ENCODE peak calls at places on chromosomes 5 and 9, in eight cellular contexts. A is stomach, Z is H9, Y is activated T-cell treated with anti-CD3 and anti-CD28 coated beads for 1 hour, T is NT2/D1, V is HEK293T, D is cardiac fibroblast, P is KG1. I is an unnamed sample.

GRCh38 chr5:167671176-167671575 is 620.3 kb upstream of the WWC1 start:
- DNase-seq in A (no peak), Z (no peak), Y (no peak), T (no peak), V (no peak), D (peak; percentile 56), P (no peak), I (peak; percentile 42)

GRCh38 chr5:122896598-122897282 is 51.3 kb downstream of the SNX24 start:
- DNase-seq in A (no peak), Z (no peak), Y (no peak), T (no peak), V (no peak), D (peak; percentile 56), P (no peak), I (no peak)

GRCh38 chr5:142816577-142816976 is 46.4 kb downstream of the ARHGAP26 start:
- DNase-seq in A (peak; percentile 75), Z (no peak), Y (no peak), T (no peak), V (no peak), D (peak; percentile 47), P (no peak), I (peak; percentile 29)

GRCh38 chr5:141637693-141638419 is 1.1 kb downstream of the RELL2 start:
- DNase-seq in A (peak; percentile 62), Z (peak; percentile 94), Y (peak; percentile 36), T (peak; percentile 82), V (peak; percentile 31), D (peak; percentile 56), P (no peak), I (no peak)

GRCh38 chr9:650362-650761 is 191.1 kb upstream of the DMRT1 start:
- DNase-seq in A (no peak), Z (peak; percentile 49), Y (no peak), T (peak; percentile 61), V (no peak), D (no peak), P (no peak), I (no peak)

GRCh38 chr9:78491402-78491801 is 194.5 kb downstream of the PSAT1 start:
- DNase-seq in A (no peak), Z (no peak), Y (no peak), T (no peak), V (no peak), D (no peak), P (no peak), I (no peak)

GRCh38 chr5:154391788-154392187 is 54.0 kb upstream of the SAP30L start:
- DNase-seq in A (no peak), Z (no peak), Y (no peak), T (no peak), V (no peak), D (no peak), P (no peak), I (no peak)

GRCh38 chr9:136342191-136343120 is 15.1 kb downstream of the GPSM1 start:
- DNase-seq in A (peak; percentile 92), Z (peak; percentile 95), Y (peak; percentile 46), T (no peak), V (peak; percentile 89), D (peak; percentile 56), P (no peak), I (no peak)

GRCh38 chr9:1049641-1050040 is 516 bp upstream of the DMRT2 start:
- DNase-seq in A (no peak), Z (no peak), Y (no peak), T (no peak), V (no peak), D (no peak), P (no peak), I (no peak)

GRCh38 chr5:40166757-40167156 is 513.0 kb upstream of the PTGER4 start:
- DNase-seq in A (no peak), Z (no peak), Y (no peak), T (no peak), V (no peak), D (peak; percentile 24), P (no peak), I (no peak)

GRCh38 chr5:43572357-43572756 is 15.5 kb upstream of the PAIP1 start:
- DNase-seq in A (no peak), Z (no peak), Y (no peak), T (no peak), V (no peak), D (peak; percentile 22), P (no peak), I (no peak)

GRCh38 chr5:180080670-180081280 is 9.2 kb upstream of the RNF130 start:
- DNase-seq in A (no peak), Z (no peak), Y (peak; percentile 33), T (no peak), V (no peak), D (no peak), P (no peak), I (no peak)

GRCh38 chr9:105877719-105878118 is 183.4 kb downstream of the TMEM38B start:
- DNase-seq in A (no peak), Z (no peak), Y (no peak), T (no peak), V (no peak), D (no peak), P (no peak), I (no peak)

GRCh38 chr5:4023701-4024100 is 428.1 kb downstream of the IRX1 start:
- DNase-seq in A (no peak), Z (no peak), Y (no peak), T (no peak), V (no peak), D (no peak), P (no peak), I (no peak)